ENCODE peak calls at places on chromosomes 6 and 20, in eight cellular contexts. A is A549; R is body of pancreas; B is HFF-Myc; M is GM12865; N is Calu3; S is CD8-positive, alpha-beta T cell; W is heart right ventricle. P is an unnamed sample.

GRCh38 chr6:5632348-5632935 is 371.1 kb downstream of the FARS2 start:
- DNase-seq in A (no peak), R (no peak), B (peak; percentile 5), M (no peak), N (no peak), S (no peak), W (no peak), P (no peak)

GRCh38 chr20:31916724-31917123 is 35.1 kb downstream of the PDRG1 start:
- DNase-seq in A (no peak), R (no peak), B (no peak), M (no peak), N (no peak), S (no peak), W (no peak), P (no peak)

GRCh38 chr6:28709478-28710349 is 184.0 kb downstream of the GPX5 start:
- DNase-seq in A (peak; percentile 66), R (no peak), B (no peak), M (peak; percentile 40), N (no peak), S (no peak), W (no peak), P (peak; percentile 45)

GRCh38 chr6:118387921-118388701 is 160.0 kb upstream of the PLN start:
- DNase-seq in A (peak; percentile 2), R (no peak), B (peak; percentile 78), M (no peak), N (peak; percentile 24), S (no peak), W (no peak), P (no peak)

GRCh38 chr20:34871966-34872603 is 571 bp downstream of the GGT7 start:
- DNase-seq in A (no peak), R (no peak), B (no peak), M (no peak), N (no peak), S (no peak), W (no peak), P (no peak)

GRCh38 chr6:94683409-94683808 is 893.9 kb upstream of the MANEA start:
- DNase-seq in A (no peak), R (no peak), B (no peak), M (no peak), N (no peak), S (no peak), W (no peak), P (no peak)

GRCh38 chr20:13259921-13260320 is 38.8 kb downstream of the ISM1 start:
- DNase-seq in A (no peak), R (peak; percentile 87), B (no peak), M (no peak), N (no peak), S (no peak), W (no peak), P (peak; percentile 35)

GRCh38 chr20:982754-983153 is 19.4 kb downstream of the RSPO4 start:
- DNase-seq in A (no peak), R (no peak), B (no peak), M (no peak), N (no peak), S (no peak), W (no peak), P (no peak)

GRCh38 chr6:157755752-157756411 is 67.2 kb upstream of the SNX9 start:
- DNase-seq in A (no peak), R (no peak), B (no peak), M (no peak), N (no peak), S (peak; percentile 39), W (no peak), P (no peak)

GRCh38 chr20:18252597-18253451 is 35.5 kb upstream of the ZNF133 start:
- DNase-seq in A (peak; percentile 81), R (no peak), B (no peak), M (no peak), N (peak; percentile 66), S (no peak), W (no peak), P (no peak)

GRCh38 chr6:42453649-42454427 is 2.1 kb upstream of the TRERF1 start:
- DNase-seq in A (no peak), R (peak; percentile 59), B (no peak), M (peak; percentile 44), N (peak; percentile 21), S (no peak), W (peak; percentile 51), P (peak; percentile 72)

GRCh38 chr20:62771396-62772102 is 24.7 kb upstream of the MRGBP start:
- DNase-seq in A (no peak), R (no peak), B (no peak), M (no peak), N (no peak), S (no peak), W (no peak), P (peak; percentile 6)

GRCh38 chr6:87213364-87213763 is 58.0 kb downstream of the ZNF292 start:
- DNase-seq in A (no peak), R (peak; percentile 55), B (no peak), M (no peak), N (peak; percentile 77), S (no peak), W (no peak), P (no peak)

GRCh38 chr6:17001188-17001587 is 100.7 kb upstream of the STMND1 start:
- DNase-seq in A (no peak), R (no peak), B (no peak), M (no peak), N (no peak), S (no peak), W (no peak), P (no peak)
- TF ChIP-seq CTCF in A (no peak), R (no peak), B (peak; percentile 45), M (no peak), N (no peak), S (no peak), W (no peak), P (no peak)

GRCh38 chr6:10847684-10848083 is 9.3 kb upstream of the MAK start:
- DNase-seq in A (no peak), R (no peak), B (no peak), M (no peak), N (no peak), S (no peak), W (no peak), P (no peak)
- TF ChIP-seq CTCF in A (peak; percentile 29), R (peak; percentile 15), B (no peak), M (peak; percentile 6), N (no peak), S (peak; percentile 32), W (no peak), P (peak; percentile 48)

GRCh38 chr6:26659042-26659359 is 545 bp downstream of the ZNF322 start:
- DNase-seq in A (no peak), R (no peak), B (no peak), M (no peak), N (no peak), S (no peak), W (no peak), P (no peak)

GRCh38 chr6:26657268-26657667 is 2.3 kb downstream of the ZNF322 start:
- DNase-seq in A (no peak), R (no peak), B (no peak), M (no peak), N (no peak), S (no peak), W (no peak), P (no peak)

GRCh38 chr6:26660096-26660425 is 515 bp upstream of the ZNF322 start:
- DNase-seq in A (peak; percentile 33), R (no peak), B (no peak), M (peak; percentile 46), N (no peak), S (no peak), W (no peak), P (no peak)
- TF ChIP-seq CTCF in A (no peak), R (peak; percentile 15), B (no peak), M (peak; percentile 19), N (no peak), S (peak; percentile 25), W (no peak), P (no peak)

DNA sequence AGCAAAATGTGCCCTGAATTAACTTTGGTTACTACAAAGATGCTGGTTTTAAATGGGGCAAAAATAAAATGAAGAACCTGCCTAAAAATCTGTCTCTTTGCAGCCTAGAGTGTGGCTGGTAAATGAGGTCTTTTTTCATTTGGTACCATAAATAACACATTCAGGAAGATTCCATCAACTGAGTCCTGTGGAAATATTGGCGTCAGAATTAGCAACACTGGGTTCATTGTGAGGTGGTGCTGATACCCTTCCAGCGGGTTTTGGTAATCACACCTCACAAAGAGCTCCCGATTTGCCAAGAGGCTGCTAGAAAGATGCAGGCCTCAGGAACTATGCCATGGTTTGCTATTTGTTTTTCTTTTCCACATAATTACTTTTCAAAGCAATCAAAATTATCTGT is 55.3 kb downstream of the FAM50B start:
- DNase-seq in A (no peak), R (no peak), B (no peak), M (no peak), N (no peak), S (no peak), W (no peak), P (no peak)
- TF ChIP-seq CTCF in A (no peak), R (no peak), B (no peak), M (no peak), N (no peak), S (no peak), W (no peak), P (no peak)

GRCh38 chr20:50070361-50070760 is 42.6 kb downstream of the UBE2V1 start:
- DNase-seq in A (no peak), R (no peak), B (no peak), M (peak; percentile 24), N (no peak), S (no peak), W (no peak), P (no peak)
- TF ChIP-seq CTCF in A (no peak), R (no peak), B (no peak), M (no peak), N (peak; percentile 27), S (no peak), W (no peak), P (no peak)

GRCh38 chr6:135774006-135774405 is 77.5 kb upstream of the PDE7B start:
- DNase-seq in A (no peak), R (no peak), B (no peak), M (no peak), N (no peak), S (no peak), W (no peak), P (no peak)

GRCh38 chr6:135780326-135780725 is 71.2 kb upstream of the PDE7B start:
- DNase-seq in A (no peak), R (no peak), B (no peak), M (no peak), N (no peak), S (no peak), W (no peak), P (no peak)

GRCh38 chr6:135782517-135782916 is 69.0 kb upstream of the PDE7B start:
- DNase-seq in A (no peak), R (no peak), B (no peak), M (no peak), N (no peak), S (no peak), W (no peak), P (no peak)

GRCh38 chr6:135784493-135784892 is 67.0 kb upstream of the PDE7B start:
- DNase-seq in A (no peak), R (no peak), B (no peak), M (no peak), N (no peak), S (no peak), W (no peak), P (no peak)

DNA sequence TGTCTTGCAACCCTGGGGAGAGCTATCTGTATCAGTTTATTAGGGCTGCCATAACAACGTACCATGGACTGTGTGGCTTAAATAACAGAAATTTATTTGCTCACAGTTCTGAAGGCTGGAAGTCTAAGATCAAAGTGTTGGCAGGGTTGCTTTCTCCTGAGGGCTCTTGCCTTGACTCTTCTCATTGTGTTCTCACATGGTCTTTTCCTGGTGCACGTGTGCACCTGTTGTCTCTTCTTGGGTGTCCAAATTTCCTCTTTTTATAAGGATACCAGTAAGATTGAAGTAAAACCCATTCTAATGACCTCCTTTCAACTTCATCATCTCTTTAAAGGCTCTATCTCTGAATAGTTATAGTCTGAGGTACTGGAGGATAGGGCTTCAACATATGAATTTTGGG is 72.3 kb upstream of the PDE7B start:
- DNase-seq in A (no peak), R (no peak), B (no peak), M (no peak), N (no peak), S (no peak), W (no peak), P (no peak)
- TF ChIP-seq CTCF in A (no peak), R (no peak), B (no peak), M (no peak), N (no peak), S (no peak), W (no peak), P (no peak)

P was measured in glutamatergic neuron.